ENCODE peak calls at places on chromosomes 5 and 9, in five cellular contexts. One of them, this sample, is unnamed.

GRCh38 chr5:123178693-123179092 is 89.7 kb downstream of the PRDM6 start:
- DNase-seq in breast epithelium: no peak
- DNase-seq in uterus: no peak
- DNase-seq in endothelial cell of umbilical vein: no peak
- DNase-seq in ovary: no peak
- DNase-seq in this sample: no peak

GRCh38 chr5:173178369-173178910 is 34.1 kb downstream of the BNIP1 start:
- DNase-seq in breast epithelium: no peak
- DNase-seq in uterus: no peak
- DNase-seq in endothelial cell of umbilical vein: no peak
- DNase-seq in ovary: no peak
- DNase-seq in this sample: no peak

GRCh38 chr9:97536480-97536879 is 35.0 kb downstream of the TMOD1 start:
- DNase-seq in breast epithelium: no peak
- DNase-seq in uterus: peak; percentile 77
- DNase-seq in endothelial cell of umbilical vein: no peak
- DNase-seq in ovary: peak; percentile 63
- DNase-seq in this sample: peak; percentile 79

GRCh38 chr5:68648944-68649874 is 433.7 kb downstream of the PIK3R1 start:
- DNase-seq in breast epithelium: no peak
- DNase-seq in uterus: peak; percentile 85
- DNase-seq in endothelial cell of umbilical vein: no peak
- DNase-seq in ovary: no peak
- DNase-seq in this sample: no peak

GRCh38 chr9:6715755-6716643 is 41.8 kb upstream of the KDM4C start:
- DNase-seq in breast epithelium: peak; percentile 54
- DNase-seq in uterus: peak; percentile 18
- DNase-seq in endothelial cell of umbilical vein: no peak
- DNase-seq in ovary: peak; percentile 50
- DNase-seq in this sample: peak; percentile 89

GRCh38 chr9:113933671-113934070 is 57.6 kb downstream of the ZNF618 start:
- DNase-seq in breast epithelium: no peak
- DNase-seq in uterus: no peak
- DNase-seq in endothelial cell of umbilical vein: no peak
- DNase-seq in ovary: no peak
- DNase-seq in this sample: peak; percentile 54

GRCh38 chr9:76232861-76233499 is 161.2 kb downstream of the RFK start:
- DNase-seq in breast epithelium: no peak
- DNase-seq in uterus: no peak
- DNase-seq in endothelial cell of umbilical vein: no peak
- DNase-seq in ovary: no peak
- DNase-seq in this sample: no peak

GRCh38 chr9:5869315-5870019 is 21.2 kb upstream of the MLANA start:
- DNase-seq in breast epithelium: no peak
- DNase-seq in uterus: no peak
- DNase-seq in endothelial cell of umbilical vein: no peak
- DNase-seq in ovary: no peak
- DNase-seq in this sample: no peak

GRCh38 chr9:25681270-25681669 is 3.0 kb upstream of the TUSC1 start:
- DNase-seq in breast epithelium: no peak
- DNase-seq in uterus: no peak
- DNase-seq in endothelial cell of umbilical vein: no peak
- DNase-seq in ovary: no peak
- DNase-seq in this sample: no peak

GRCh38 chr9:123338710-123339665 is 17.0 kb upstream of the CRB2 start:
- DNase-seq in breast epithelium: no peak
- DNase-seq in uterus: no peak
- DNase-seq in endothelial cell of umbilical vein: peak; percentile 20
- DNase-seq in ovary: no peak
- DNase-seq in this sample: no peak
- TF ChIP-seq POLR2A in breast epithelium: no peak
- TF ChIP-seq POLR2A in uterus: no peak
- TF ChIP-seq POLR2A in endothelial cell of umbilical vein: no peak
- TF ChIP-seq POLR2A in ovary: no peak
- TF ChIP-seq POLR2A in this sample: no peak

GRCh38 chr9:131880828-131881227 is 141.0 kb upstream of the RAPGEF1 start:
- DNase-seq in breast epithelium: no peak
- DNase-seq in uterus: no peak
- DNase-seq in endothelial cell of umbilical vein: no peak
- DNase-seq in ovary: no peak
- DNase-seq in this sample: no peak
- H3K4me3 ChIP-seq in breast epithelium: no peak overlapping the region
- H3K4me3 ChIP-seq in uterus: no peak overlapping the region
- H3K4me3 ChIP-seq in endothelial cell of umbilical vein: no peak overlapping the region
- H3K4me3 ChIP-seq in ovary: no peak overlapping the region
- H3K4me3 ChIP-seq in this sample: no peak overlapping the region

GRCh38 chr9:88387733-88388202 is 476 bp upstream of the SPIN1 start:
- DNase-seq in breast epithelium: peak; percentile 47
- DNase-seq in uterus: peak; percentile 46
- DNase-seq in endothelial cell of umbilical vein: peak; percentile 57
- DNase-seq in ovary: peak; percentile 54
- DNase-seq in this sample: peak; percentile 89
- TF ChIP-seq POLR2A in breast epithelium: peak; percentile 10
- TF ChIP-seq POLR2A in uterus: no peak
- TF ChIP-seq POLR2A in endothelial cell of umbilical vein: peak; percentile 28
- TF ChIP-seq POLR2A in ovary: peak; percentile 16
- TF ChIP-seq POLR2A in this sample: no peak

GRCh38 chr5:111221139-111221538 is 3.0 kb upstream of the CAMK4 start:
- DNase-seq in breast epithelium: no peak
- DNase-seq in uterus: no peak
- DNase-seq in endothelial cell of umbilical vein: no peak
- DNase-seq in ovary: no peak
- DNase-seq in this sample: no peak
- H3K4me3 ChIP-seq in breast epithelium: no peak overlapping the region
- H3K4me3 ChIP-seq in uterus: no peak overlapping the region
- H3K4me3 ChIP-seq in endothelial cell of umbilical vein: no peak overlapping the region
- H3K4me3 ChIP-seq in ovary: no peak overlapping the region
- H3K4me3 ChIP-seq in this sample: no peak overlapping the region

GRCh38 chr9:38309324-38310195 is 82.9 kb upstream of the ALDH1B1 start:
- DNase-seq in breast epithelium: no peak
- DNase-seq in uterus: no peak
- DNase-seq in endothelial cell of umbilical vein: no peak
- DNase-seq in ovary: peak; percentile 23
- DNase-seq in this sample: no peak

GRCh38 chr9:38315085-38315595 is 77.4 kb upstream of the ALDH1B1 start:
- DNase-seq in breast epithelium: no peak
- DNase-seq in uterus: no peak
- DNase-seq in endothelial cell of umbilical vein: no peak
- DNase-seq in ovary: no peak
- DNase-seq in this sample: no peak

GRCh38 chr9:38313421-38313820 is 79.1 kb upstream of the ALDH1B1 start:
- DNase-seq in breast epithelium: no peak
- DNase-seq in uterus: no peak
- DNase-seq in endothelial cell of umbilical vein: no peak
- DNase-seq in ovary: no peak
- DNase-seq in this sample: no peak

GRCh38 chr9:38311382-38312270 is 80.9 kb upstream of the ALDH1B1 start:
- DNase-seq in breast epithelium: no peak
- DNase-seq in uterus: no peak
- DNase-seq in endothelial cell of umbilical vein: no peak
- DNase-seq in ovary: peak; percentile 23
- DNase-seq in this sample: no peak

GRCh38 chr9:38312406-38312805 is 80.1 kb upstream of the ALDH1B1 start:
- DNase-seq in breast epithelium: no peak
- DNase-seq in uterus: no peak
- DNase-seq in endothelial cell of umbilical vein: no peak
- DNase-seq in ovary: no peak
- DNase-seq in this sample: no peak
- TF ChIP-seq POLR2A in breast epithelium: no peak
- TF ChIP-seq POLR2A in uterus: no peak
- TF ChIP-seq POLR2A in endothelial cell of umbilical vein: no peak
- TF ChIP-seq POLR2A in ovary: no peak
- TF ChIP-seq POLR2A in this sample: no peak

DNA sequence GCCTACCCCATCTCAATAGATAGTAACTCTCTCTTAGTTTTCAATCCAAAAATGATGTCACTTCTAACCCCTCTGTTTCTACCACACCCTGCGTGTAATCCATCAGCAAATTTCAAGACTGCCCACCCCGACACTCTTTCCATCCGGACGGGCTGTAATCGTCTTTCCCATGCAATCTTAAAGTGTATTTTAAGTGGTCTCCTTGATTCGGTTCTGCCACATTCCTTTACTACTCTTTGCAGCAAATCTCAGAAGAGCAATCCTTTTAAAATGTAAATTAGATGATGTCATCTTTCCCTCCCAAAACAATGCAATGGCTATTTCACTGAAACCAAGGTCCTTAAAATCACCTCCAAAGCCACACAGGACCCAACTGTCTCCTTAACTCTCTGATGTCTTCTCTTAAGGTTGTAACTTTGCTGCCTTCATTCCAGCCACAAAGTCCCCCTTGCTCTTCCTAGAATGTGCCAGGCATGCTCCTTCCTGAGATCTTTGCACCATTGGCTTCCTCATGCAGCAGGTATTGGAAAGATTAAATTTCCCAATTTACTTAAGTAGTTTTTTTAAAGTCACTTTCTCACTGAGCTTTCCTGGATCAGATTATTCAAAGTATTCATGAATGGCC is 932.5 kb upstream of the WWC1 start:
- DNase-seq in breast epithelium: no peak
- DNase-seq in uterus: no peak
- DNase-seq in endothelial cell of umbilical vein: no peak
- DNase-seq in ovary: no peak
- DNase-seq in this sample: no peak
- H3K4me3 ChIP-seq in breast epithelium: no peak overlapping the region
- H3K4me3 ChIP-seq in uterus: no peak overlapping the region
- H3K4me3 ChIP-seq in endothelial cell of umbilical vein: no peak overlapping the region
- H3K4me3 ChIP-seq in ovary: no peak overlapping the region
- H3K4me3 ChIP-seq in this sample: no peak overlapping the region

GRCh38 chr9:127980706-127981558 is at the start of gene EEIG1:
- DNase-seq in breast epithelium: peak; percentile 92
- DNase-seq in uterus: peak; percentile 95
- DNase-seq in endothelial cell of umbilical vein: peak; percentile 94
- DNase-seq in ovary: peak; percentile 95
- DNase-seq in this sample: peak; percentile 99
- TF ChIP-seq POLR2A in breast epithelium: no peak
- TF ChIP-seq POLR2A in uterus: peak; percentile 97
- TF ChIP-seq POLR2A in endothelial cell of umbilical vein: peak; percentile 79
- TF ChIP-seq POLR2A in ovary: peak; percentile 70
- TF ChIP-seq POLR2A in this sample: no peak

GRCh38 chr5:113901718-113902117 is 388.2 kb downstream of the YTHDC2 start:
- DNase-seq in breast epithelium: no peak
- DNase-seq in uterus: no peak
- DNase-seq in endothelial cell of umbilical vein: no peak
- DNase-seq in ovary: no peak
- DNase-seq in this sample: no peak

GRCh38 chr5:113900831-113901230 is 387.3 kb downstream of the YTHDC2 start:
- DNase-seq in breast epithelium: no peak
- DNase-seq in uterus: no peak
- DNase-seq in endothelial cell of umbilical vein: no peak
- DNase-seq in ovary: no peak
- DNase-seq in this sample: no peak

GRCh38 chr5:113902917-113903681 is 389.6 kb downstream of the YTHDC2 start:
- DNase-seq in breast epithelium: no peak
- DNase-seq in uterus: no peak
- DNase-seq in endothelial cell of umbilical vein: no peak
- DNase-seq in ovary: no peak
- DNase-seq in this sample: no peak
- H3K4me3 ChIP-seq in breast epithelium: no peak overlapping the region
- H3K4me3 ChIP-seq in uterus: no peak overlapping the region
- H3K4me3 ChIP-seq in endothelial cell of umbilical vein: no peak overlapping the region
- H3K4me3 ChIP-seq in ovary: no peak overlapping the region
- H3K4me3 ChIP-seq in this sample: no peak overlapping the region

GRCh38 chr5:181234116-181234454 is 9.6 kb downstream of the RACK1 start:
- DNase-seq in breast epithelium: no peak
- DNase-seq in uterus: no peak
- DNase-seq in endothelial cell of umbilical vein: no peak
- DNase-seq in ovary: no peak
- DNase-seq in this sample: no peak
- TF ChIP-seq POLR2A in breast epithelium: no peak
- TF ChIP-seq POLR2A in uterus: no peak
- TF ChIP-seq POLR2A in endothelial cell of umbilical vein: no peak
- TF ChIP-seq POLR2A in ovary: no peak
- TF ChIP-seq POLR2A in this sample: no peak

GRCh38 chr9:100466171-100466827 is 6.7 kb upstream of the TMEFF1 start:
- DNase-seq in breast epithelium: no peak
- DNase-seq in uterus: no peak
- DNase-seq in endothelial cell of umbilical vein: no peak
- DNase-seq in ovary: no peak
- DNase-seq in this sample: no peak

GRCh38 chr9:100468041-100468440 is 4.9 kb upstream of the TMEFF1 start:
- DNase-seq in breast epithelium: no peak
- DNase-seq in uterus: no peak
- DNase-seq in endothelial cell of umbilical vein: no peak
- DNase-seq in ovary: no peak
- DNase-seq in this sample: no peak

GRCh38 chr9:100465765-100466164 is 7.2 kb upstream of the TMEFF1 start:
- DNase-seq in breast epithelium: no peak
- DNase-seq in uterus: no peak
- DNase-seq in endothelial cell of umbilical vein: no peak
- DNase-seq in ovary: no peak
- DNase-seq in this sample: no peak

GRCh38 chr9:100465270-100465669 is 7.7 kb upstream of the TMEFF1 start:
- DNase-seq in breast epithelium: no peak
- DNase-seq in uterus: no peak
- DNase-seq in endothelial cell of umbilical vein: no peak
- DNase-seq in ovary: no peak
- DNase-seq in this sample: no peak

GRCh38 chr9:100466828-100467220 is 6.1 kb upstream of the TMEFF1 start:
- DNase-seq in breast epithelium: no peak
- DNase-seq in uterus: no peak
- DNase-seq in endothelial cell of umbilical vein: no peak
- DNase-seq in ovary: no peak
- DNase-seq in this sample: no peak
- H3K4me3 ChIP-seq in breast epithelium: no peak overlapping the region
- H3K4me3 ChIP-seq in uterus: no peak overlapping the region
- H3K4me3 ChIP-seq in endothelial cell of umbilical vein: no peak overlapping the region
- H3K4me3 ChIP-seq in ovary: no peak overlapping the region
- H3K4me3 ChIP-seq in this sample: no peak overlapping the region

This sample was measured in lower leg skin.